ENCODE peak calls at places on chromosomes 16 and 17, in four cellular contexts. One of them, this sample, is unnamed.

GRCh38 chr17:42458497-42459255 is at the start of gene ATP6V0A1:
- DNase-seq in stomach: peak; percentile 96
- DNase-seq in transverse colon: peak; percentile 97
- DNase-seq in Peyer's patch: peak; percentile 95
- DNase-seq in this sample: peak; percentile 88

GRCh38 chr16:29656688-29657523 is 6.1 kb upstream of the SPN start:
- DNase-seq in stomach: no peak
- DNase-seq in transverse colon: no peak
- DNase-seq in Peyer's patch: no peak
- DNase-seq in this sample: no peak

GRCh38 chr17:76156662-76156991 is 15.6 kb upstream of the FOXJ1 start:
- DNase-seq in stomach: no peak
- DNase-seq in transverse colon: no peak
- DNase-seq in Peyer's patch: no peak
- DNase-seq in this sample: no peak

GRCh38 chr17:81980752-81981239 is 3.4 kb downstream of the ASPSCR1 start:
- DNase-seq in stomach: no peak
- DNase-seq in transverse colon: no peak
- DNase-seq in Peyer's patch: no peak
- DNase-seq in this sample: no peak

GRCh38 chr17:1264196-1264595 is 6.0 kb upstream of the BHLHA9 start:
- DNase-seq in stomach: no peak
- DNase-seq in transverse colon: no peak
- DNase-seq in Peyer's patch: no peak
- DNase-seq in this sample: no peak

GRCh38 chr16:84518804-84519341 is 14.4 kb upstream of the MEAK7 start:
- DNase-seq in stomach: no peak
- DNase-seq in transverse colon: peak; percentile 50
- DNase-seq in Peyer's patch: peak; percentile 52
- DNase-seq in this sample: peak; percentile 65

GRCh38 chr17:57154896-57155295 is 69.8 kb downstream of the AKAP1 start:
- DNase-seq in stomach: no peak
- DNase-seq in transverse colon: no peak
- DNase-seq in Peyer's patch: no peak
- DNase-seq in this sample: no peak

GRCh38 chr17:4513113-4514032 is 14.7 kb downstream of the SPNS2 start:
- DNase-seq in stomach: no peak
- DNase-seq in transverse colon: no peak
- DNase-seq in Peyer's patch: no peak
- DNase-seq in this sample: no peak

GRCh38 chr17:32191306-32191705 is 49.0 kb downstream of the RHOT1 start:
- DNase-seq in stomach: no peak
- DNase-seq in transverse colon: no peak
- DNase-seq in Peyer's patch: no peak
- DNase-seq in this sample: no peak

GRCh38 chr17:3046753-3047152 is 16.7 kb downstream of the OR1D5 start:
- DNase-seq in stomach: no peak
- DNase-seq in transverse colon: no peak
- DNase-seq in Peyer's patch: no peak
- DNase-seq in this sample: no peak

GRCh38 chr17:3048727-3049471 is 14.5 kb downstream of the OR1D5 start:
- DNase-seq in stomach: peak; percentile 97
- DNase-seq in transverse colon: peak; percentile 96
- DNase-seq in Peyer's patch: peak; percentile 94
- DNase-seq in this sample: peak; percentile 96

GRCh38 chr17:3043737-3044365 is 19.6 kb downstream of the OR1D5 start:
- DNase-seq in stomach: no peak
- DNase-seq in transverse colon: no peak
- DNase-seq in Peyer's patch: no peak
- DNase-seq in this sample: peak; percentile 22

DNA sequence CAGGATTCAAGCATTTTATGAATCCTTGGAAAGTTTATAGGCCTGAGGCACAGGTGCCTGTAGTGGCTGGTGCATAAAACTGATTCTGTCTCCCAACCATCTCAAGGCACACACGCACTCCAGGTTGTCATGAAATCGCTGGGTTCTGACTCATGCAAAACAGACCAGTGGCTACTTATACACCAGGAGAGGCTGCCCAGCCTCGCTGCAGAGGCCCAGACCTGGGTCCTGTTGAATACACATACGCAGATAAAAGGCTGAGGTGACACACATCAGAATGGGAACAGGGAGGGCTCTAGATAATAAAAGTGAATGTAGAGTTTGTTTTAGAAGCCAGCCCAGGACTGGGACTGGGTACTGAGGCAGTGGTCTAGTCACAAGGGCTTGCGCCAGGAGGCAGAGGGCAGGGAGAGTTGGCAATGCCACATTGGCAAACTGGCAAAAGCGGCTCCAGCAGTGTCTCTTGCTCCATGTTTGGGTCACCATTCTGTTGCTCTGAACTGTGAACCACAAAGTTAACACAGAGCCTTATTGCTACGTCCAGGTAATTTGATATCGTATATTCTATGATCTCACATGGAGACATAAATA is 13.6 kb downstream of the OR1D5 start:
- DNase-seq in stomach: no peak
- DNase-seq in transverse colon: no peak
- DNase-seq in Peyer's patch: peak; percentile 13
- DNase-seq in this sample: no peak
- H3K4me3 ChIP-seq in stomach: peak overlapping the region; percentile 74
- H3K4me3 ChIP-seq in transverse colon: peak overlapping the region; percentile 58
- H3K4me3 ChIP-seq in Peyer's patch: peak overlapping the region; percentile 63
- H3K4me3 ChIP-seq in this sample: no peak overlapping the region

GRCh38 chr17:48735057-48735341 is 6.4 kb upstream of the HOXB13 start:
- DNase-seq in stomach: no peak
- DNase-seq in transverse colon: no peak
- DNase-seq in Peyer's patch: no peak
- DNase-seq in this sample: no peak

GRCh38 chr17:48732688-48733629 is 4.4 kb upstream of the HOXB13 start:
- DNase-seq in stomach: no peak
- DNase-seq in transverse colon: no peak
- DNase-seq in Peyer's patch: no peak
- DNase-seq in this sample: no peak

GRCh38 chr17:48737330-48738043 is 8.9 kb upstream of the HOXB13 start:
- DNase-seq in stomach: no peak
- DNase-seq in transverse colon: no peak
- DNase-seq in Peyer's patch: no peak
- DNase-seq in this sample: no peak

GRCh38 chr17:48733632-48734327 is 5.2 kb upstream of the HOXB13 start:
- DNase-seq in stomach: no peak
- DNase-seq in transverse colon: no peak
- DNase-seq in Peyer's patch: no peak
- DNase-seq in this sample: no peak

DNA sequence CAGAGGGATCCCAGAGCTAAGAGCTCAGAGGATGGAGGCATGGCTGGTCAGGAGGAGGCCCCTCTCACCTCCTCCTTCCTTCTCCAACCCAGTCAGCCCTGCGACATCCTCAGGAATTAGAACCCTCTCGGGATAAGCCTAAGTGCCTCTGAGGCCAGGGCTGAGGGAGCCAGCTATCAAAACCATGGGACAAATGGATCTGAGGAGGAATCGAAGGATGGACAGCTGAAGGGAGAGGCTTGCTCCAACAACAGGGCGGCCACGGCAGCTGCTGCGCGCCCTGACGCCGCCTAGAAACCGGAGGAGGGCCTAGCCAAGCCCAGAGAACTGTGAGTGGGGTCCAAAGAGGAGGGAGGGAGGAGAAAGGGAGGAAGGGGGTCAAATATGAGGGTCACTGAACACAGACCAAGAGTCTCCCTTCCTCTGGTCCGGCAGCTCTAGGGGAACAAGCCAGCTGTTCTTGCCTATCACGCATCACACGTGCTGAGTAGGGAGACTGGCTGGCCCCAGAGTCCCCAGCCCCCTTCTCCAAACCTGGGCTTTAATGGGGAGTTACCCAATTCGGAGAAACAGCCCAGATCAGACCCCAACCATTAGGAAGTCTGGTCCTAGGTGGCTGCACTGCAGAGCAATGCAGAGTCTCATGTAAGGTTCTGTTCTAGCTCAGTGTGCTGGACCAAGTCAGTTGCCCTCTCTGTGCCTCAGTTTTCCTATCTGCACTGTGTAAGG is 5.9 kb upstream of the HOXB13 start:
- DNase-seq in stomach: no peak
- DNase-seq in transverse colon: no peak
- DNase-seq in Peyer's patch: no peak
- DNase-seq in this sample: no peak
- H3K4me3 ChIP-seq in stomach: no peak overlapping the region
- H3K4me3 ChIP-seq in transverse colon: no peak overlapping the region
- H3K4me3 ChIP-seq in Peyer's patch: no peak overlapping the region
- H3K4me3 ChIP-seq in this sample: no peak overlapping the region

GRCh38 chr17:35373984-35374765 is 754 bp upstream of the SLFN11 start:
- DNase-seq in stomach: peak; percentile 47
- DNase-seq in transverse colon: peak; percentile 49
- DNase-seq in Peyer's patch: peak; percentile 67
- DNase-seq in this sample: peak; percentile 17

GRCh38 chr17:35373532-35373983 is at the start of gene SLFN11:
- DNase-seq in stomach: peak; percentile 71
- DNase-seq in transverse colon: peak; percentile 85
- DNase-seq in Peyer's patch: peak; percentile 91
- DNase-seq in this sample: peak; percentile 51

GRCh38 chr17:35372846-35373531 is 432 bp downstream of the SLFN11 start:
- DNase-seq in stomach: peak; percentile 32
- DNase-seq in transverse colon: peak; percentile 56
- DNase-seq in Peyer's patch: peak; percentile 64
- DNase-seq in this sample: no peak

GRCh38 chr17:35371934-35372333 is 1.5 kb downstream of the SLFN11 start:
- DNase-seq in stomach: no peak
- DNase-seq in transverse colon: no peak
- DNase-seq in Peyer's patch: no peak
- DNase-seq in this sample: no peak

GRCh38 chr17:35368086-35368824 is 5.2 kb downstream of the SLFN11 start:
- DNase-seq in stomach: no peak
- DNase-seq in transverse colon: peak; percentile 46
- DNase-seq in Peyer's patch: peak; percentile 71
- DNase-seq in this sample: peak; percentile 10
- H3K4me3 ChIP-seq in stomach: no peak overlapping the region
- H3K4me3 ChIP-seq in transverse colon: no peak overlapping the region
- H3K4me3 ChIP-seq in Peyer's patch: no peak overlapping the region
- H3K4me3 ChIP-seq in this sample: no peak overlapping the region

GRCh38 chr17:8292639-8293395 is 2.4 kb downstream of the SLC25A35 start:
- DNase-seq in stomach: no peak
- DNase-seq in transverse colon: no peak
- DNase-seq in Peyer's patch: no peak
- DNase-seq in this sample: no peak
- H3K4me3 ChIP-seq in stomach: no peak overlapping the region
- H3K4me3 ChIP-seq in transverse colon: no peak overlapping the region
- H3K4me3 ChIP-seq in Peyer's patch: no peak overlapping the region
- H3K4me3 ChIP-seq in this sample: no peak overlapping the region

GRCh38 chr17:68423251-68423650 is 34.0 kb downstream of the WIPI1 start:
- DNase-seq in stomach: no peak
- DNase-seq in transverse colon: no peak
- DNase-seq in Peyer's patch: no peak
- DNase-seq in this sample: no peak
- H3K4me3 ChIP-seq in stomach: no peak overlapping the region
- H3K4me3 ChIP-seq in transverse colon: no peak overlapping the region
- H3K4me3 ChIP-seq in Peyer's patch: no peak overlapping the region
- H3K4me3 ChIP-seq in this sample: no peak overlapping the region

This sample was measured in small intestine.